ENCODE peak calls at places on chromosomes 13 and 19, in four cellular contexts. D is CD4-positive, CD25-positive, alpha-beta regulatory T cell; E is lower leg skin; J is endothelial cell of umbilical vein. O is an unnamed sample.

GRCh38 chr19:21902596-21902995 is 66.6 kb upstream of the ZNF43 start:
- DNase-seq in D (no peak), E (no peak), J (no peak), O (no peak)

GRCh38 chr19:3949997-3950859 is 17.4 kb downstream of the NMRK2 start:
- DNase-seq in D (no peak), E (no peak), J (no peak), O (no peak)

GRCh38 chr13:77386046-77386445 is 59.2 kb upstream of the MYCBP2 start:
- DNase-seq in D (no peak), E (no peak), J (no peak), O (no peak)

GRCh38 chr19:46602392-46603194 is 1.5 kb downstream of the CALM3 start:
- DNase-seq in D (no peak), E (no peak), J (no peak), O (no peak)

GRCh38 chr19:35142531-35143230 is 374 bp upstream of the FXYD7 start:
- DNase-seq in D (peak), E (no peak), J (peak), O (no peak)

GRCh38 chr13:23673867-23674605 is 103.8 kb downstream of the TNFRSF19 start:
- DNase-seq in D (no peak), E (no peak), J (no peak), O (no peak)

GRCh38 chr19:9671654-9672053 is 3.2 kb downstream of the ZNF562 start:
- DNase-seq in D (no peak), E (no peak), J (no peak), O (no peak)

GRCh38 chr13:36163809-36164308 is 32.7 kb upstream of the DCLK1 start:
- DNase-seq in D (no peak), E (peak), J (no peak), O (peak)

GRCh38 chr13:111893071-111893606 is 173.8 kb upstream of the SOX1 start:
- DNase-seq in D (no peak), E (no peak), J (no peak), O (no peak)

GRCh38 chr19:39745645-39746044 is 7.8 kb upstream of the CLC start:
- DNase-seq in D (no peak), E (no peak), J (no peak), O (no peak)

GRCh38 chr19:17125052-17125727 is 49.6 kb downstream of the MYO9B start:
- DNase-seq in D (no peak), E (no peak), J (no peak), O (no peak)

GRCh38 chr19:49988433-49988832 is 27.5 kb upstream of the SIGLEC11 start:
- DNase-seq in D (no peak), E (no peak), J (no peak), O (no peak)

GRCh38 chr13:51922771-51923480 is 61.2 kb downstream of the CCDC70 start:
- DNase-seq in D (no peak), E (no peak), J (no peak), O (no peak)

GRCh38 chr19:10270180-10270615 is 722 bp upstream of the ICAM1 start:
- DNase-seq in D (peak), E (peak), J (no peak), O (no peak)

GRCh38 chr19:58554494-58555368 is at the start of gene CHMP2A:
- DNase-seq in D (peak), E (peak), J (peak), O (peak)

GRCh38 chr19:35458192-35458591 is 10.1 kb downstream of the FFAR2 start:
- DNase-seq in D (no peak), E (no peak), J (no peak), O (no peak)

GRCh38 chr13:102825921-102826706 is 19.7 kb upstream of the ERCC5 start:
- DNase-seq in D (no peak), E (no peak), J (peak), O (no peak)

GRCh38 chr19:45958763-45959516 is 14.7 kb downstream of the NOVA2 start:
- DNase-seq in D (no peak), E (no peak), J (no peak), O (no peak)

GRCh38 chr19:8397291-8397690 is 7.1 kb downstream of the RAB11B start:
- DNase-seq in D (no peak), E (no peak), J (no peak), O (no peak)

GRCh38 chr19:17871032-17871877 is 490 bp upstream of the SLC5A5 start:
- DNase-seq in D (no peak), E (no peak), J (no peak), O (no peak)

GRCh38 chr13:63075126-63075525 is 1659.5 kb upstream of the PCDH20 start:
- DNase-seq in D (no peak), E (no peak), J (no peak), O (no peak)

GRCh38 chr13:54445865-54446264 is 1417.3 kb downstream of the OLFM4 start:
- DNase-seq in D (no peak), E (no peak), J (no peak), O (no peak)

GRCh38 chr19:36111200-36111539 is 227 bp downstream of the OVOL3 start:
- DNase-seq in D (no peak), E (no peak), J (no peak), O (no peak)

GRCh38 chr19:29089315-29089855 is 123.6 kb downstream of the UQCRFS1 start:
- DNase-seq in D (no peak), E (no peak), J (no peak), O (no peak)

GRCh38 chr13:22789916-22790315 is 390.9 kb upstream of the SGCG start:
- DNase-seq in D (no peak), E (no peak), J (no peak), O (no peak)

GRCh38 chr19:17323973-17324327 is 10.7 kb downstream of the ANO8 start:
- DNase-seq in D (no peak), E (no peak), J (no peak), O (no peak)

GRCh38 chr13:70747305-70747704 is 639.1 kb upstream of the KLHL1 start:
- DNase-seq in D (no peak), E (no peak), J (no peak), O (no peak)

GRCh38 chr13:26923824-26924605 is 163.4 kb upstream of the GPR12 start:
- DNase-seq in D (no peak), E (no peak), J (peak), O (no peak)

GRCh38 chr13:24228852-24229458 is 68.4 kb downstream of the SPATA13 start:
- DNase-seq in D (peak), E (no peak), J (peak), O (no peak)

GRCh38 chr13:89550842-89551422 is 1796.6 kb upstream of the MIR17HG start:
- DNase-seq in D (no peak), E (no peak), J (peak), O (no peak)

GRCh38 chr13:50219743-50220142 is 204.5 kb downstream of the KCNRG start:
- DNase-seq in D (no peak), E (no peak), J (no peak), O (no peak)

GRCh38 chr13:114155923-114156883 is 22.9 kb upstream of the CFAP97D2 start:
- DNase-seq in D (no peak), E (no peak), J (no peak), O (no peak)

GRCh38 chr19:32397736-32398135 is 7.8 kb upstream of the DPY19L3 start:
- DNase-seq in D (no peak), E (no peak), J (no peak), O (no peak)

GRCh38 chr13:83167203-83167602 is 715.1 kb downstream of the SLITRK1 start:
- DNase-seq in D (no peak), E (no peak), J (no peak), O (no peak)

GRCh38 chr13:51271528-51272070 is 49.4 kb downstream of the FAM124A start:
- DNase-seq in D (no peak), E (no peak), J (no peak), O (no peak)

GRCh38 chr13:27965343-27965739 is 3.8 kb downstream of the CDX2 start:
- DNase-seq in D (no peak), E (no peak), J (no peak), O (no peak)

GRCh38 chr19:33638167-33639033 is 16.6 kb downstream of the CHST8 start:
- DNase-seq in D (no peak), E (no peak), J (no peak), O (no peak)
- H3K4me3 ChIP-seq in D (no peak), E (no peak), J (no peak), O (no peak)

DNA sequence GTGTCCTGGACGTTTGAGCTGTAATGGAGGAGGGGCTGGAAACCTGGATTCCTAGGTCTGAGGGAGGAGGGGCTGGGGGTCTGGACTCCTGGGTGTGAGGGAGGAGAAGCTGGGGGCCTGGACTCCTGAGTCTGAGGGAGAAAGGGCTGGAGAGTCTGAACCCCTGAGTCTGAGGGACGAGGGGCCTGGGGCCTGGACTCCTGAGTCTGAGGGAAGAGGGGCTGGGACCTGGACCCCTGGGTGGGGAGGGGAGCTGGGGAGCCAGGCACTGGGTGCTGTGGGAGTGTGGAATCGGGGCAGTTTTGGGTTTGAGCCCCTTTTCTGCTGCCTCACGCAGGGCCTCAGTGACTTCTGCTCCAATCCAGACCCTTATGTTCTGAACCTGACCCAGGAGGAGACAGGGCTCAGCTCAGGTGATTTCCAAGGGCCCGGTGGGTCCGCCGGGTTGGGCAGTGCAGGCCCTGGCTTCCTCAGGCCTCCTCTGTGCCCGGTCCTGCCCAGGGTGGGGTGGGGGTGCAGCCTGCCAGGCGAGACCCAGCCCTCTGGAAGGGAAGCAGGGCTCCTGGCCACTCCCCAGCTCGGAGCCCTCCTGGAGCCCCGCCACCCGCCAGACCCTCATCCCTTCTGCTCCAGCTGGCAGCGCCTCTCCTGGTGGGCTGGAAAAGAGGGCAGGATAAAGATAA is 14.4 kb downstream of the TTYH1 start:
- DNase-seq in D (no peak), E (no peak), J (no peak), O (no peak)
- H3K4me3 ChIP-seq in D (no peak), E (no peak), J (no peak), O (no peak)

GRCh38 chr13:31161583-31162150 is at the start of gene HSPH1:
- DNase-seq in D (peak), E (peak), J (peak), O (peak)

GRCh38 chr13:31162151-31163008 is 676 bp upstream of the HSPH1 start:
- DNase-seq in D (peak), E (peak), J (peak), O (peak)

GRCh38 chr13:31154939-31155338 is 6.8 kb downstream of the HSPH1 start:
- DNase-seq in D (no peak), E (no peak), J (no peak), O (no peak)

GRCh38 chr13:31160857-31161582 is 684 bp downstream of the HSPH1 start:
- DNase-seq in D (peak), E (peak), J (peak), O (no peak)

GRCh38 chr13:31159306-31159705 is 2.4 kb downstream of the HSPH1 start:
- DNase-seq in D (no peak), E (no peak), J (no peak), O (no peak)
- H3K4me3 ChIP-seq in D (peak), E (no peak), J (peak), O (no peak)

DNA sequence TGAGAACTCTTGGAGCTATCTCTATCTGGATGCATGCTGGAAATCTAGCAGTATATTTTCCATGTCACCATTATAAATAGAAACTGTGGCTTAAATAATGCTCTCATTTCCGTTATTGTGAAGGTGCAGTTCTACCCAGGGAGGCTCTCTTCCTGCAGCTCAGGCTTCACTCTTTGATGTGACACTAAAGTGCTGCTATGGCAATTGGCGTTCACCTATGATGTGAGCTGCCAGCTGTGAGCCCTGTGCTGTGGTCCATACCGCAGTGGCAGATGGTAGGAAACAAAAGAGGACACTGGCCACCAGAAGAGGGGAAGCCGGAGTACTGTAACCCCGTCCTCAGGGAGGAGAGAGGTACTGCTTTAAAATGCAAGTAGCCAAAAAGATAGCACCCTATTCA is 40.6 kb upstream of the ZNF681 start:
- DNase-seq in D (peak), E (no peak), J (no peak), O (no peak)
- H3K4me3 ChIP-seq in D (peak), E (no peak), J (no peak), O (no peak)

DNA sequence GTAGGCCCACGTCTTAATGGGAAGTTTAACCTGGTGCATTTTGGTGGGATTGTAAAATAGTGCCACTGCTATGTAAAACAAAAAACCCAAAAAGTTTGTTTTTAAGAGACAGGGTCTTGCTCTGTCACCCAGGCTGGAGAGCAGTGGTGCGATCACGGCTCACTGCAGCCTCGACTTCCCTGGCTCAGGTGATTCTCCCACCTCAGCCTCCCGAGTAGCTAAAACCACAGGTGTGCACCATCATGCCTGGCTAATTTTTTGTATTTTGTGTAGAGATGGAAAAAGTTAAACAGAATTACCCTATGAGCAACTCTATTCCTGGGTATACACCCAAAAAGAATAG is 820 bp upstream of the REXO1 start:
- DNase-seq in D (no peak), E (no peak), J (no peak), O (no peak)
- H3K4me3 ChIP-seq in D (peak), E (no peak), J (no peak), O (no peak)

GRCh38 chr13:73940098-73940497 is 194.1 kb downstream of the KLF12 start:
- DNase-seq in D (no peak), E (no peak), J (no peak), O (peak)
- H3K4me3 ChIP-seq in D (no peak), E (no peak), J (no peak), O (no peak)

DNA sequence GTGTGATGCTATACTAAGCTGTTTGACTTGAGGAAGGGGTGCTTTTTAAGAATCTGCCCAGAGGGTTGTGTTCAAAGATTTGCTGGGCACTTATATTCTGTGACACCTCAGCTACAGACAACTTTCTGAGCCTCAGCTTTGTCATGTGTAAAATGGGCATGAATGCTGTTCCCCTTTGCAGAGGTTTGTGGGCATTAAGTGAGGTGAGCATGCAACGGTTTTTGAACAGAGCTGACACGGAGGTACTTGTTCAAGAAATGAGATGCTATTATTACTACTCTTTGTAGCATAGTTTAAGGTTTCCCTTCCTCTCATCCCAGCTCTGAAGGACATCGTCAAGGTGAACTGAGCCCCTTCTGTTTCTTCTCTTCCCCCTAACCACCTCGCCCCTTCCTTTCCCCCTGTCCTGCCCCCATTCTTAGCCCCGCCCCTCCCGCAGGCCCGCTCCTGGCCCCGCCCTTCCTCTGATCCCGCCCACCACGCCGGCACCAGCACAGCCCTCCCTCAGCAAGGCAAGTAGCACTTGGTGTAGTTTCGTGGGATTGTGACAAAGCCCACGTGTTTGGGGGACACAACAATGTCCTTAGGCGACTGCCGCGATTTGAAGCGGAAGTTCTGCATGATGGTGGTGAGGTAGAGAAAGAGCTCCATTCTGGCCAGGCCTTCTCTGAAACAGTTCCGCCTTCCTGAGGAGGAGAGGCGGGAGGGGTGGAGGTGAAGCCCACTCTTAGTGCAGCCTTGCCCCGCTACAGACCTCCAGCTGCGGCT is 26.1 kb upstream of the CYP2A7 start:
- DNase-seq in D (peak), E (no peak), J (no peak), O (no peak)
- H3K4me3 ChIP-seq in D (peak), E (no peak), J (no peak), O (peak)